ENCODE peak calls at places on chromosomes 16 and 17, in five cellular contexts. T is T-cell; G is psoas muscle; E is thoracic aorta; W is stimulated activated CD8-positive, alpha-beta memory T cell treated with anti-CD3 and anti-CD28 coated beads, Interleukin-7, amount 100 ng/mL, for 1 hour. A is an unnamed sample.

GRCh38 chr16:53944026-53944425 is 240.1 kb downstream of the FTO start:
- DNase-seq in T (no peak), G (no peak), E (no peak), W (no peak), A (no peak)

GRCh38 chr17:17181666-17182600 is 24.2 kb downstream of the PLD6 start:
- DNase-seq in T (peak; percentile 51), G (no peak), E (no peak), W (no peak), A (no peak)

GRCh38 chr17:79311373-79311772 is 236.7 kb downstream of the ENGASE start:
- DNase-seq in T (no peak), G (no peak), E (no peak), W (no peak), A (no peak)

GRCh38 chr16:85746431-85747227 is 4.3 kb downstream of the C16orf74 start:
- DNase-seq in T (no peak), G (no peak), E (no peak), W (no peak), A (no peak)

GRCh38 chr17:57563968-57564367 is 181.1 kb downstream of the CCDC182 start:
- DNase-seq in T (no peak), G (no peak), E (no peak), W (no peak), A (no peak)

GRCh38 chr16:85437161-85438052 is 175.7 kb upstream of the GSE1 start:
- DNase-seq in T (no peak), G (no peak), E (no peak), W (no peak), A (no peak)

GRCh38 chr17:63116967-63117366 is 150.9 kb downstream of the TANC2 start:
- DNase-seq in T (no peak), G (no peak), E (no peak), W (no peak), A (no peak)

GRCh38 chr17:5587431-5588032 is 3.2 kb upstream of the NLRP1 start:
- DNase-seq in T (peak; percentile 65), G (no peak), E (no peak), W (no peak), A (peak; percentile 59)

GRCh38 chr17:80783461-80783860 is 208.2 kb upstream of the CHMP6 start:
- DNase-seq in T (no peak), G (no peak), E (no peak), W (no peak), A (no peak)

GRCh38 chr16:48535831-48536599 is 74.0 kb downstream of the N4BP1 start:
- DNase-seq in T (no peak), G (peak; percentile 84), E (no peak), W (no peak), A (peak; percentile 34)

GRCh38 chr17:79294459-79295071 is 219.9 kb downstream of the ENGASE start:
- DNase-seq in T (peak; percentile 6), G (peak; percentile 66), E (no peak), W (no peak), A (peak; percentile 41)

GRCh38 chr17:15934866-15935265 is 10.1 kb upstream of the ADORA2B start:
- DNase-seq in T (no peak), G (no peak), E (no peak), W (no peak), A (no peak)

GRCh38 chr16:73565263-73565662 is 517.3 kb upstream of the ZFHX3 start:
- DNase-seq in T (no peak), G (no peak), E (no peak), W (no peak), A (no peak)

GRCh38 chr17:42436401-42436800 is 13.3 kb upstream of the CAVIN1 start:
- DNase-seq in T (no peak), G (peak; percentile 46), E (no peak), W (no peak), A (peak; percentile 71)

GRCh38 chr17:41212524-41213169 is 13.8 kb upstream of the KRTAP9-2 start:
- DNase-seq in T (no peak), G (no peak), E (no peak), W (no peak), A (no peak)

GRCh38 chr16:4213721-4214120 is 28.2 kb downstream of the SRL start:
- DNase-seq in T (no peak), G (no peak), E (no peak), W (no peak), A (no peak)

GRCh38 chr17:80468781-80469533 is 7.5 kb downstream of the NPTX1 start:
- DNase-seq in T (no peak), G (no peak), E (no peak), W (no peak), A (no peak)

GRCh38 chr16:89365044-89365467 is 125.3 kb downstream of the ANKRD11 start:
- DNase-seq in T (no peak), G (no peak), E (no peak), W (no peak), A (no peak)

GRCh38 chr17:20996724-20997615 is 45.8 kb downstream of the USP22 start:
- DNase-seq in T (no peak), G (no peak), E (no peak), W (no peak), A (no peak)

GRCh38 chr16:56977823-56978430 is 11.4 kb upstream of the NLRC5 start:
- DNase-seq in T (no peak), G (no peak), E (no peak), W (no peak), A (no peak)

A was measured in tibial nerve.